ENCODE peak calls at places on chromosomes 1 and 21, in five cellular contexts. T, B, S, M and C are unnamed samples.

GRCh38 chr1:158248771-158249170 is 5.5 kb upstream of the CD1A start:
- DNase-seq in T (no peak), B (no peak), S (no peak), M (no peak), C (no peak)

GRCh38 chr1:157377216-157377821 is 175.0 kb downstream of the FCRL5 start:
- DNase-seq in T (peak), B (no peak), S (no peak), M (no peak), C (no peak)

GRCh38 chr1:183871142-183871541 is 66.2 kb downstream of the RGL1 start:
- DNase-seq in T (no peak), B (no peak), S (peak), M (no peak), C (no peak)

GRCh38 chr21:33908760-33909159 is 6.8 kb downstream of the ATP5PO start:
- DNase-seq in T (no peak), B (no peak), S (no peak), M (peak), C (no peak)

GRCh38 chr1:75614455-75615379 is 3.8 kb upstream of the SLC44A5 start:
- DNase-seq in T (no peak), B (peak), S (no peak), M (peak), C (peak)

GRCh38 chr1:151621351-151621750 is 9.5 kb downstream of the SNX27 start:
- DNase-seq in T (no peak), B (no peak), S (no peak), M (no peak), C (no peak)

GRCh38 chr1:235632538-235633219 is 16.9 kb downstream of the GNG4 start:
- DNase-seq in T (peak), B (no peak), S (no peak), M (no peak), C (no peak)

GRCh38 chr1:1245178-1245839 is 1.2 kb downstream of the C1QTNF12 start:
- DNase-seq in T (no peak), B (no peak), S (no peak), M (no peak), C (no peak)

GRCh38 chr1:209130886-209131285 is 452.6 kb upstream of the CAMK1G start:
- DNase-seq in T (no peak), B (no peak), S (no peak), M (no peak), C (no peak)

GRCh38 chr1:81799939-81800740 is 594 bp upstream of the ADGRL2 start:
- DNase-seq in T (peak), B (no peak), S (no peak), M (peak), C (peak)

GRCh38 chr1:1093610-1093943 is 19.5 kb upstream of the RNF223 start:
- DNase-seq in T (no peak), B (no peak), S (no peak), M (peak), C (no peak)

GRCh38 chr21:31335957-31336738 is 7.9 kb downstream of the TIAM1 start:
- DNase-seq in T (peak), B (no peak), S (no peak), M (no peak), C (no peak)

GRCh38 chr21:32569261-32570230 is 15.8 kb downstream of the TCP10L start:
- DNase-seq in T (peak), B (peak), S (peak), M (peak), C (peak)

GRCh38 chr21:38804617-38805281 is 980 bp upstream of the ETS2 start:
- DNase-seq in T (peak), B (no peak), S (no peak), M (no peak), C (peak)

GRCh38 chr1:186904361-186904760 is 75.6 kb downstream of the PLA2G4A start:
- DNase-seq in T (no peak), B (no peak), S (no peak), M (no peak), C (no peak)

GRCh38 chr1:61170328-61171238 is 88.2 kb downstream of the NFIA start:
- DNase-seq in T (no peak), B (no peak), S (no peak), M (no peak), C (no peak)

GRCh38 chr1:171191992-171192391 is 6.9 kb downstream of the FMO2 start:
- DNase-seq in T (no peak), B (no peak), S (no peak), M (no peak), C (no peak)

GRCh38 chr1:235442788-235443429 is 61.3 kb downstream of the B3GALNT2 start:
- DNase-seq in T (peak), B (no peak), S (no peak), M (no peak), C (no peak)

GRCh38 chr1:212915245-212916091 is 34.9 kb upstream of the VASH2 start:
- DNase-seq in T (no peak), B (no peak), S (no peak), M (no peak), C (peak)